ENCODE peak calls at places on chromosomes 4 and X, in four cellular contexts. E is GM20000, L is mammary epithelial cell, C is tibial artery. J is an unnamed sample.

GRCh38 chrX:15497865-15498264 is 2.7 kb upstream of the BMX start:
- DNase-seq in E (peak; percentile 44), L (peak; percentile 66), C (peak; percentile 24), J (peak; percentile 77)

GRCh38 chrX:80578518-80579105 is 158.4 kb downstream of the TENT5D start:
- DNase-seq in E (peak; percentile 40), L (peak; percentile 12), C (no peak), J (peak; percentile 45)

GRCh38 chr4:16278178-16278577 is 51.9 kb upstream of the TAPT1 start:
- DNase-seq in E (no peak), L (no peak), C (no peak), J (no peak)

GRCh38 chr4:176277162-176277904 is 8.3 kb upstream of the ASB5 start:
- DNase-seq in E (peak; percentile 38), L (peak; percentile 53), C (peak; percentile 54), J (peak; percentile 69)

GRCh38 chr4:180811556-180811955 is 1431.6 kb upstream of the TENM3 start:
- DNase-seq in E (no peak), L (no peak), C (no peak), J (no peak)

GRCh38 chr4:106186201-106186600 is 129.8 kb downstream of the TBCK start:
- DNase-seq in E (no peak), L (peak; percentile 10), C (no peak), J (no peak)

GRCh38 chr4:887034-887763 is 44.9 kb downstream of the GAK start:
- DNase-seq in E (no peak), L (no peak), C (no peak), J (no peak)

GRCh38 chrX:45710081-45710801 is 509.6 kb upstream of the DIPK2B start:
- DNase-seq in E (peak; percentile 17), L (peak; percentile 99), C (no peak), J (peak; percentile 62)

GRCh38 chr4:8540991-8541390 is 39.2 kb upstream of the GPR78 start:
- DNase-seq in E (no peak), L (no peak), C (no peak), J (no peak)

GRCh38 chr4:77566148-77566547 is 39.5 kb upstream of the CXCL13 start:
- DNase-seq in E (no peak), L (no peak), C (no peak), J (no peak)

GRCh38 chr4:47703008-47703407 is 134.9 kb downstream of the CORIN start:
- DNase-seq in E (no peak), L (no peak), C (no peak), J (no peak)

GRCh38 chr4:47704693-47705325 is 133.1 kb downstream of the CORIN start:
- DNase-seq in E (peak; percentile 9), L (no peak), C (no peak), J (peak; percentile 28)

GRCh38 chr4:47701286-47701685 is 136.6 kb downstream of the CORIN start:
- DNase-seq in E (no peak), L (no peak), C (no peak), J (no peak)

GRCh38 chr4:47703964-47704363 is 133.9 kb downstream of the CORIN start:
- DNase-seq in E (no peak), L (no peak), C (no peak), J (no peak)

GRCh38 chr4:47705326-47705981 is 132.4 kb downstream of the CORIN start:
- DNase-seq in E (peak; percentile 8), L (no peak), C (no peak), J (peak; percentile 32)
- TF ChIP-seq CTCF in E (no peak), L (no peak), C (no peak), J (no peak)

GRCh38 chr4:150960818-150961217 is 54.3 kb downstream of the LRBA start:
- DNase-seq in E (no peak), L (peak; percentile 41), C (no peak), J (peak; percentile 62)

GRCh38 chr4:150961566-150961965 is 53.5 kb downstream of the LRBA start:
- DNase-seq in E (no peak), L (no peak), C (no peak), J (no peak)

GRCh38 chr4:150962245-150962644 is 52.8 kb downstream of the LRBA start:
- DNase-seq in E (no peak), L (peak; percentile 83), C (no peak), J (peak; percentile 9)

GRCh38 chr4:150964754-150965153 is 50.3 kb downstream of the LRBA start:
- DNase-seq in E (no peak), L (no peak), C (no peak), J (no peak)

GRCh38 chr4:150960079-150960478 is 55.0 kb downstream of the LRBA start:
- DNase-seq in E (no peak), L (peak; percentile 33), C (no peak), J (peak; percentile 52)
- TF ChIP-seq CTCF in E (no peak), L (peak; percentile 77), C (peak; percentile 27), J (peak; percentile 51)

DNA sequence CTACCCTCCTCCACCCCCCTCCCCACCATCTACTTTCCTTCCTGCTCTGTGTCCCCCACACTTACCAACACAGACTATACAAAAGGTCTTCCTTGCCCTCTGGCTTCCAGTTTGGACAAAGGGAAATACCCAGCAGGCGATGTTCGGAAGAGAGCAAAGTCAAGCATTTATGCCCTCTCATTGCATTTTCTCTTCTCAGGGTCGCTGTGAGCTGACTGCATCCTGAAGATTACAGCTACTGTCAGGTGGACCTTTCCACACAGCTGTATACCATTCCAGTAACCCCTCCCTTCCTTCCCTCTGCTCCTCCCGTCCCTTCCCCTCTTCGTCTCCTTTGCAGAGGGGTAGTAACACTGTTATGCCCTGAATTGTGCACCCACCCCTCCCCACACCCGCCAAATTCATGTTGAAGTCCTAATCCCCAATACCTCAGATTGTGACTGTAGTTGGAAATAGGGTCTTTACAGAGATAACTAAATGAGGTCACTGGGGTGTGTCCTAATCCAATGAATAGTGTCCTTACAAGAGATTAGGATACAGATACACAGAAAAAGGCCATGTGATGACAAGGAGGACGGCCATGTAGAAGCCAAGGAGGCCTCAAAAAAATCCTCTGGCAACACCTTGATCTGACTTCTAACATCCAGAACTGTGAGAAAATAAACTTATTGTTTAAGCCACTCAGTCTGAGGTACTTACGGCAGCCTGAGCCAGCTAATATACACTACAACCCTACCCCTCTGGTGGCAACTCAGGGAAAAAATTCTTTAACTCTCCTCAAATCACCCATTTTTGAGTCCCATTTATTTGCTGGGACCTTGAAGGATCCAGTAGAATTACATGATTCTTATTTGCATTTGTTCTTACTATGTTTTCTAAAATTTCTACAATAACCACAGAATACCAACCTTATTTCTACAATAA is 11.7 kb downstream of the MORF4L2 start:
- DNase-seq in E (no peak), L (no peak), C (no peak), J (no peak)
- TF ChIP-seq CTCF in E (no peak), L (no peak), C (no peak), J (no peak)

GRCh38 chr4:144360394-144360793 is 219.9 kb upstream of the GYPA start:
- DNase-seq in E (no peak), L (no peak), C (no peak), J (no peak)

GRCh38 chr4:144356941-144357381 is 216.4 kb upstream of the GYPA start:
- DNase-seq in E (no peak), L (no peak), C (no peak), J (no peak)

GRCh38 chr4:144357970-144358369 is 217.5 kb upstream of the GYPA start:
- DNase-seq in E (no peak), L (no peak), C (no peak), J (no peak)

GRCh38 chr4:144353240-144353639 is 212.7 kb upstream of the GYPA start:
- DNase-seq in E (no peak), L (peak; percentile 60), C (no peak), J (no peak)

DNA sequence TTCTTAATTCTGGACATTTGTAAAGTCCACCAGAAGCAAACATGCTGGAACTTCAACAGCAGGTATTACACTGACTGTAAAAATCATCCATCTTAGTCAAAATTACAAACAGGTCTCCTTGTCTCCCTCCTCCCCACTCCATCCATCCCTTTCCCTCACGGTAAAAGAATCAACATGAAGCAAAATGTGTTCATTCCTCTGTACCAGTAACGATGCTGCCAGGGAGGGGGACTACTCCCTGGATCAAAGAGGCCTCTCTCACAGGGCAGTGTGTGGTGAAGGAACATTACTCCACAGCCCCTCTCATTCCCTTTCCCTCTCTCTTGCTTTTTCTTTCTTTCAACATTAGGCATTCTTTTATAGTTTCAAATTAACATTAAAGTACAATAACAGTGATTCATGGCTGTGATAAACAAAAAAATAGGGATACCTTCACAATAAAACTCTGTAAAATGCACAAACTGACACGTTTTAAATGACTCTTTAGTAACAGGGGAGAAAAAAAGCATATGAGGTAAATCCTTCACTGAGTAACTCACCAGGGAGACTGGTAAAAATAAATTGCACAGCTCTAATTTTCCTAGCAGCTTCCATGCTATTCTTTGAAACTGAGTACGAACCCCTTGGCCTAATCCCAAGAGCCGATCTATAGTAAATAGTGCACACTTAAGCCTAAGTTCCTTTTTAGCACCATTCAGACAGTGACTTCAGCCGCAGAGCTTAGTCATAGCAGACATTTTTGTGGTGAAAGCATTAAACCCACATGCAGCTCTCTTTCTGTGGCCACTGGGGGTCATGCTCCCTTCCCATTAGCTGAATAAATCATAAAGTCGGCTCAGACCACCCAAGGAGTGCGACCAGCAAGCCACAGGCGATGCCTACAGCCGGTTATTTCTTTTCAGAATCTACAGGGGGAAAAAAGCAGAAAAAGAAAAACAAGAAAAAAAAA is 215.6 kb upstream of the GYPA start:
- DNase-seq in E (peak; percentile 51), L (peak; percentile 86), C (no peak), J (peak; percentile 87)
- TF ChIP-seq CTCF in E (no peak), L (peak; percentile 46), C (no peak), J (no peak)

DNA sequence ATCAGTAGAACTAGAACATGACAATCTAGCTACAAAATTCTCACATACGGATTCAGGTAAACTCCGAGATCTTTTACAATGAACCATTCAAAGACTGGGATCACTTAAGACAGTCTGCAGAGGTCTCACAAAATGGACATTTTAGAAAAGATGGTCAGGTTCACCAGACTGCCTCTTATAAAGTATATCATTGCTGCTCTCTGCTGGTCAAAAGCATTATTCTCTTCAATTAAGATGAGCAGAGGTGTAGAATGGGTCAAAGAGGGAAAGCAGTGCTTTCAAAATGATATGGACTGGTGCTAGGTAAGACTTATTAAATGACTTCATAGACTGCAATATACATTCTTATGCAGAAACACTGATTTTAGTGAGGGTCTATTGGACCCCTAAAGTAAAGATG is 434.7 kb downstream of the PACRGL start:
- DNase-seq in E (no peak), L (peak; percentile 29), C (no peak), J (peak; percentile 54)
- TF ChIP-seq CTCF in E (no peak), L (peak; percentile 43), C (peak; percentile 14), J (peak; percentile 52)